ENCODE peak calls at places on chromosomes 7 and 10, in seven cellular contexts. One of them, this sample, is unnamed.

GRCh38 chr10:67520924-67521520 is 175.0 kb downstream of the CTNNA3 start:
- DNase-seq in smooth muscle cell of the brain vasculature: peak
- DNase-seq in AG10803: peak
- DNase-seq in adrenal gland: peak
- DNase-seq in AG04450: peak
- DNase-seq in iPS-NIHi11: peak
- DNase-seq in HEK293T: peak
- DNase-seq in this sample: peak

GRCh38 chr10:106816318-106817085 is 348.0 kb downstream of the SORCS1 start:
- DNase-seq in smooth muscle cell of the brain vasculature: no peak
- DNase-seq in AG10803: no peak
- DNase-seq in adrenal gland: no peak
- DNase-seq in AG04450: no peak
- DNase-seq in iPS-NIHi11: peak
- DNase-seq in HEK293T: no peak
- DNase-seq in this sample: no peak

GRCh38 chr7:116628971-116629586 is 42.9 kb upstream of the MET start:
- DNase-seq in smooth muscle cell of the brain vasculature: no peak
- DNase-seq in AG10803: peak
- DNase-seq in adrenal gland: no peak
- DNase-seq in AG04450: no peak
- DNase-seq in iPS-NIHi11: no peak
- DNase-seq in HEK293T: no peak
- DNase-seq in this sample: no peak

GRCh38 chr10:61354538-61354937 is 98.6 kb downstream of the TMEM26 start:
- DNase-seq in smooth muscle cell of the brain vasculature: no peak
- DNase-seq in AG10803: no peak
- DNase-seq in adrenal gland: no peak
- DNase-seq in AG04450: no peak
- DNase-seq in iPS-NIHi11: no peak
- DNase-seq in HEK293T: no peak
- DNase-seq in this sample: no peak

GRCh38 chr10:79021948-79022499 is 46.7 kb upstream of the ZMIZ1 start:
- DNase-seq in smooth muscle cell of the brain vasculature: no peak
- DNase-seq in AG10803: no peak
- DNase-seq in adrenal gland: no peak
- DNase-seq in AG04450: no peak
- DNase-seq in iPS-NIHi11: no peak
- DNase-seq in HEK293T: no peak
- DNase-seq in this sample: no peak

GRCh38 chr10:30215631-30216030 is 133.4 kb downstream of the MTPAP start:
- DNase-seq in smooth muscle cell of the brain vasculature: no peak
- DNase-seq in AG10803: peak
- DNase-seq in adrenal gland: peak
- DNase-seq in AG04450: no peak
- DNase-seq in iPS-NIHi11: no peak
- DNase-seq in HEK293T: no peak
- DNase-seq in this sample: no peak

GRCh38 chr7:108559253-108559652 is 10.3 kb downstream of the THAP5 start:
- DNase-seq in smooth muscle cell of the brain vasculature: no peak
- DNase-seq in AG10803: no peak
- DNase-seq in adrenal gland: no peak
- DNase-seq in AG04450: no peak
- DNase-seq in iPS-NIHi11: no peak
- DNase-seq in HEK293T: no peak
- DNase-seq in this sample: no peak

GRCh38 chr7:91434821-91435220 is 170.6 kb downstream of the FZD1 start:
- DNase-seq in smooth muscle cell of the brain vasculature: no peak
- DNase-seq in AG10803: peak
- DNase-seq in adrenal gland: no peak
- DNase-seq in AG04450: no peak
- DNase-seq in iPS-NIHi11: no peak
- DNase-seq in HEK293T: no peak
- DNase-seq in this sample: no peak

GRCh38 chr7:37234928-37235327 is 213.7 kb downstream of the ELMO1 start:
- DNase-seq in smooth muscle cell of the brain vasculature: no peak
- DNase-seq in AG10803: no peak
- DNase-seq in adrenal gland: no peak
- DNase-seq in AG04450: no peak
- DNase-seq in iPS-NIHi11: peak
- DNase-seq in HEK293T: peak
- DNase-seq in this sample: peak

GRCh38 chr7:74521855-74522254 is 68.1 kb downstream of the GTF2IRD1 start:
- DNase-seq in smooth muscle cell of the brain vasculature: no peak
- DNase-seq in AG10803: no peak
- DNase-seq in adrenal gland: no peak
- DNase-seq in AG04450: no peak
- DNase-seq in iPS-NIHi11: no peak
- DNase-seq in HEK293T: no peak
- DNase-seq in this sample: no peak

GRCh38 chr7:70389752-70390151 is 742.2 kb upstream of the GALNT17 start:
- DNase-seq in smooth muscle cell of the brain vasculature: no peak
- DNase-seq in AG10803: no peak
- DNase-seq in adrenal gland: no peak
- DNase-seq in AG04450: no peak
- DNase-seq in iPS-NIHi11: no peak
- DNase-seq in HEK293T: no peak
- DNase-seq in this sample: no peak

GRCh38 chr10:119737827-119738226 is 12.0 kb downstream of the INPP5F start:
- DNase-seq in smooth muscle cell of the brain vasculature: no peak
- DNase-seq in AG10803: peak
- DNase-seq in adrenal gland: peak
- DNase-seq in AG04450: peak
- DNase-seq in iPS-NIHi11: peak
- DNase-seq in HEK293T: no peak
- DNase-seq in this sample: no peak

GRCh38 chr10:79377557-79378382 is 30.5 kb downstream of the PPIF start:
- DNase-seq in smooth muscle cell of the brain vasculature: no peak
- DNase-seq in AG10803: no peak
- DNase-seq in adrenal gland: peak
- DNase-seq in AG04450: no peak
- DNase-seq in iPS-NIHi11: no peak
- DNase-seq in HEK293T: no peak
- DNase-seq in this sample: no peak

GRCh38 chr7:135602304-135602703 is 44.6 kb downstream of the NUP205 start:
- DNase-seq in smooth muscle cell of the brain vasculature: no peak
- DNase-seq in AG10803: peak
- DNase-seq in adrenal gland: no peak
- DNase-seq in AG04450: no peak
- DNase-seq in iPS-NIHi11: no peak
- DNase-seq in HEK293T: no peak
- DNase-seq in this sample: no peak

GRCh38 chr7:134787064-134787463 is 7.6 kb downstream of the CALD1 start:
- DNase-seq in smooth muscle cell of the brain vasculature: no peak
- DNase-seq in AG10803: no peak
- DNase-seq in adrenal gland: no peak
- DNase-seq in AG04450: no peak
- DNase-seq in iPS-NIHi11: no peak
- DNase-seq in HEK293T: no peak
- DNase-seq in this sample: no peak

GRCh38 chr7:95549818-95550529 is 46.3 kb downstream of the PDK4 start:
- DNase-seq in smooth muscle cell of the brain vasculature: peak
- DNase-seq in AG10803: peak
- DNase-seq in adrenal gland: peak
- DNase-seq in AG04450: peak
- DNase-seq in iPS-NIHi11: peak
- DNase-seq in HEK293T: no peak
- DNase-seq in this sample: no peak